ENCODE peak calls at places on chromosomes 12 and 14, in seven cellular contexts. Y is GM23248, D is GM03348, V is HEK293T, S is trophoblast cell, Z is activated T-cell treated with anti-CD3 and anti-CD28 coated beads for 1 hour, X is H9. K is an unnamed sample.

GRCh38 chr12:102474438-102475064 is 5.8 kb downstream of the IGF1 start:
- DNase-seq in S (no peak), V (no peak), D (no peak), Z (no peak), X (no peak), Y (peak), K (no peak)

GRCh38 chr14:30889244-30889594 is 14.9 kb downstream of the COCH start:
- DNase-seq in V (no peak), X (no peak), D (no peak), S (no peak), Z (no peak), Y (no peak), K (no peak)

GRCh38 chr14:75254901-75255300 is 23.7 kb upstream of the FOS start:
- DNase-seq in Z (no peak), Y (no peak), V (no peak), S (peak), D (no peak), X (peak), K (no peak)

GRCh38 chr14:90597961-90598360 is 201.1 kb downstream of the CALM1 start:
- DNase-seq in X (no peak), S (no peak), Y (no peak), D (no peak), Z (no peak), V (no peak), K (no peak)

GRCh38 chr14:72736791-72737559 is 156.9 kb downstream of the DPF3 start:
- DNase-seq in S (no peak), D (peak), V (no peak), Y (peak), X (no peak), Z (no peak), K (peak)

GRCh38 chr12:50948798-50949197 is 3.5 kb upstream of the HIGD1C start:
- DNase-seq in Z (no peak), V (no peak), D (no peak), S (no peak), Y (peak), X (no peak), K (no peak)

GRCh38 chr12:6452245-6452731 is 446 bp downstream of the TAPBPL start:
- DNase-seq in Z (no peak), X (no peak), Y (peak), V (no peak), S (no peak), D (peak), K (peak)

GRCh38 chr12:95607642-95608041 is 56.4 kb upstream of the USP44 start:
- DNase-seq in V (no peak), X (no peak), Y (no peak), S (no peak), D (no peak), Z (no peak), K (no peak)

GRCh38 chr14:98685725-98686124 is 586.3 kb downstream of the BCL11B start:
- DNase-seq in S (no peak), V (no peak), X (no peak), Z (no peak), D (no peak), Y (no peak), K (peak)

GRCh38 chr12:54413284-54414190 is 5.5 kb downstream of the ITGA5 start:
- DNase-seq in X (no peak), V (no peak), Y (peak), S (no peak), D (no peak), Z (peak), K (no peak)

GRCh38 chr12:130162267-130162666 is at the start of gene FZD10:
- DNase-seq in D (peak), Y (peak), X (peak), V (peak), Z (no peak), S (no peak), K (no peak)

GRCh38 chr12:101839324-101840283 is 8.8 kb upstream of the GNPTAB start:
- DNase-seq in Y (peak), V (peak), D (peak), Z (peak), S (peak), X (peak), K (peak)

GRCh38 chr14:33765251-33765650 is 185.6 kb downstream of the EGLN3 start:
- DNase-seq in V (peak), D (no peak), Y (no peak), S (no peak), X (peak), Z (no peak), K (no peak)

GRCh38 chr14:47772652-47773051 is 97.2 kb upstream of the MDGA2 start:
- DNase-seq in X (no peak), Y (no peak), S (no peak), Z (no peak), D (no peak), V (no peak), K (no peak)

GRCh38 chr12:8078400-8078799 is 3.7 kb upstream of the NECAP1 start:
- DNase-seq in Y (peak), S (no peak), X (peak), D (peak), V (no peak), Z (peak), K (peak)

GRCh38 chr14:69291891-69292586 is 32.1 kb downstream of the GALNT16 start:
- DNase-seq in X (no peak), S (peak), D (no peak), Y (peak), V (no peak), Z (no peak), K (no peak)

GRCh38 chr14:30496852-30497251 is 62.1 kb upstream of the G2E3 start:
- DNase-seq in Z (no peak), V (no peak), S (no peak), D (no peak), X (no peak), Y (no peak), K (no peak)

GRCh38 chr12:92735131-92735721 is 32.4 kb downstream of the PLEKHG7 start:
- DNase-seq in D (peak), S (no peak), Z (no peak), X (no peak), V (peak), Y (peak), K (peak)

GRCh38 chr12:91778091-91778819 is 367.4 kb downstream of the BTG1 start:
- DNase-seq in Z (no peak), X (no peak), Y (peak), D (peak), V (no peak), S (no peak), K (peak)

GRCh38 chr14:100669468-100669867 is 57.2 kb upstream of the DLK1 start:
- DNase-seq in D (no peak), X (no peak), V (no peak), Y (no peak), S (no peak), Z (no peak), K (no peak)

GRCh38 chr12:94193623-94194022 is 45.2 kb downstream of the PLXNC1 start:
- DNase-seq in Z (no peak), D (no peak), S (no peak), Y (no peak), V (no peak), X (no peak), K (no peak)

GRCh38 chr12:22334696-22335290 is at the start of gene ST8SIA1:
- DNase-seq in V (peak), Y (peak), S (no peak), D (peak), Z (peak), X (peak), K (peak)

GRCh38 chr12:10097521-10097920 is 1.3 kb downstream of the CLEC1A start:
- DNase-seq in X (no peak), V (no peak), Y (peak), S (no peak), D (no peak), Z (no peak), K (no peak)

GRCh38 chr12:74641694-74642093 is 104.1 kb downstream of the ATXN7L3B start:
- DNase-seq in Z (no peak), S (no peak), X (no peak), D (no peak), V (no peak), Y (no peak), K (no peak)

GRCh38 chr12:56257491-56258067 is 605 bp downstream of the ANKRD52 start:
- DNase-seq in V (peak), X (peak), S (no peak), D (peak), Y (peak), Z (no peak), K (peak)

GRCh38 chr14:20415723-20416622 is 2.7 kb upstream of the TEP1 start:
- DNase-seq in Y (peak), V (peak), S (peak), D (peak), Z (no peak), X (no peak), K (peak)

GRCh38 chr12:107396991-107397390 is 288.6 kb upstream of the PWP1 start:
- DNase-seq in X (no peak), D (no peak), V (no peak), Z (no peak), Y (peak), S (peak), K (no peak)

GRCh38 chr12:19428261-19428660 is 11.0 kb upstream of the AEBP2 start:
- DNase-seq in D (peak), Y (peak), Z (no peak), S (peak), V (no peak), X (peak), K (no peak)

GRCh38 chr14:74934476-74935339 is 11.6 kb upstream of the RPS6KL1 start:
- DNase-seq in X (peak), S (no peak), V (no peak), D (no peak), Z (no peak), Y (no peak), K (no peak)

GRCh38 chr12:30613119-30613830 is 82.4 kb downstream of the IPO8 start:
- DNase-seq in V (no peak), S (peak), D (no peak), Y (peak), X (no peak), Z (no peak), K (no peak)

GRCh38 chr12:25800101-25800500 is 158.4 kb upstream of the RASSF8 start:
- DNase-seq in V (no peak), Z (no peak), D (no peak), S (no peak), Y (no peak), X (no peak), K (no peak)

GRCh38 chr14:86892167-86892956 is 1100.6 kb downstream of the GALC start:
- DNase-seq in S (no peak), X (no peak), V (no peak), Y (no peak), D (no peak), Z (no peak), K (no peak)

GRCh38 chr12:113479578-113480335 is 8.1 kb upstream of the LHX5 start:
- DNase-seq in Z (peak), S (no peak), V (peak), Y (peak), X (peak), D (peak), K (no peak)

GRCh38 chr14:35332517-35333346 is 40.5 kb downstream of the PSMA6 start:
- DNase-seq in X (no peak), Z (no peak), D (peak), V (peak), Y (peak), S (peak), K (no peak)

GRCh38 chr12:94049718-94050117 is 98.7 kb upstream of the PLXNC1 start:
- DNase-seq in S (no peak), X (no peak), V (no peak), Z (no peak), D (no peak), Y (no peak), K (no peak)

GRCh38 chr12:112097641-112098040 is 10.9 kb downstream of the NAA25 start:
- DNase-seq in D (no peak), X (no peak), S (peak), Y (no peak), V (no peak), Z (no peak), K (no peak)

GRCh38 chr12:16303939-16304338 is 26.5 kb upstream of the SLC15A5 start:
- DNase-seq in D (no peak), Y (no peak), Z (no peak), V (no peak), S (peak), X (no peak), K (no peak)

GRCh38 chr12:3172124-3173007 is 95.2 kb downstream of the TSPAN9 start:
- DNase-seq in X (no peak), V (no peak), Y (no peak), Z (no peak), S (no peak), D (no peak), K (no peak)

K was measured in cerebellar cortex.